ENCODE peak calls at places on chromosome X, in ten cellular contexts. One of them, this sample, is unnamed. For H3K36me3 and H3K27me3, the result is how much of the 10 kb centered on the place peaks cover.

GRCh38 chrX:28312259-28312658 is 275.0 kb upstream of the IL1RAPL1 start:
- DNase-seq in H7: no peak
- DNase-seq in H1: no peak
- DNase-seq in neural progenitor cell: no peak
- DNase-seq in GM06990: no peak
- DNase-seq in pancreas: no peak
- DNase-seq in heart left ventricle: no peak
- DNase-seq in keratinocyte: no peak
- DNase-seq in Peyer's patch: no peak
- DNase-seq in adipocyte: no peak
- DNase-seq in this sample: no peak

GRCh38 chrX:19814240-19814639 is 73.2 kb downstream of the SH3KBP1 start:
- DNase-seq in H7: peak
- DNase-seq in H1: peak
- DNase-seq in neural progenitor cell: no peak
- DNase-seq in GM06990: no peak
- DNase-seq in pancreas: no peak
- DNase-seq in heart left ventricle: no peak
- DNase-seq in keratinocyte: no peak
- DNase-seq in Peyer's patch: no peak
- DNase-seq in adipocyte: no peak
- DNase-seq in this sample: no peak

GRCh38 chrX:97389761-97390192 is 506.1 kb downstream of the RPA4 start:
- DNase-seq in H7: no peak
- DNase-seq in H1: no peak
- DNase-seq in neural progenitor cell: no peak
- DNase-seq in GM06990: no peak
- DNase-seq in pancreas: no peak
- DNase-seq in heart left ventricle: no peak
- DNase-seq in keratinocyte: no peak
- DNase-seq in Peyer's patch: no peak
- DNase-seq in adipocyte: peak
- DNase-seq in this sample: no peak

GRCh38 chrX:13380230-13380629 is 60.4 kb upstream of the ATXN3L start:
- DNase-seq in H7: no peak
- DNase-seq in H1: no peak
- DNase-seq in neural progenitor cell: no peak
- DNase-seq in GM06990: no peak
- DNase-seq in pancreas: no peak
- DNase-seq in heart left ventricle: no peak
- DNase-seq in keratinocyte: no peak
- DNase-seq in Peyer's patch: no peak
- DNase-seq in adipocyte: peak
- DNase-seq in this sample: no peak

GRCh38 chrX:68571292-68572256 is 72.7 kb downstream of the YIPF6 start:
- DNase-seq in H7: no peak
- DNase-seq in H1: no peak
- DNase-seq in neural progenitor cell: no peak
- DNase-seq in GM06990: peak
- DNase-seq in pancreas: no peak
- DNase-seq in heart left ventricle: no peak
- DNase-seq in keratinocyte: peak
- DNase-seq in Peyer's patch: no peak
- DNase-seq in adipocyte: peak
- DNase-seq in this sample: no peak

GRCh38 chrX:44480591-44480990 is 62.1 kb downstream of the FUNDC1 start:
- DNase-seq in H7: no peak
- DNase-seq in H1: no peak
- DNase-seq in neural progenitor cell: no peak
- DNase-seq in GM06990: no peak
- DNase-seq in pancreas: no peak
- DNase-seq in heart left ventricle: no peak
- DNase-seq in keratinocyte: no peak
- DNase-seq in Peyer's patch: no peak
- DNase-seq in adipocyte: no peak
- DNase-seq in this sample: no peak

GRCh38 chrX:40174594-40175415 is 77.0 kb upstream of the BCOR start:
- DNase-seq in H7: peak
- DNase-seq in H1: peak
- DNase-seq in neural progenitor cell: peak
- DNase-seq in GM06990: no peak
- DNase-seq in pancreas: no peak
- DNase-seq in heart left ventricle: peak
- DNase-seq in keratinocyte: no peak
- DNase-seq in Peyer's patch: no peak
- DNase-seq in adipocyte: peak
- DNase-seq in this sample: no peak

GRCh38 chrX:22689290-22689689 is 310.5 kb upstream of the DDX53 start:
- DNase-seq in H7: peak
- DNase-seq in H1: no peak
- DNase-seq in neural progenitor cell: no peak
- DNase-seq in GM06990: no peak
- DNase-seq in pancreas: no peak
- DNase-seq in heart left ventricle: no peak
- DNase-seq in keratinocyte: no peak
- DNase-seq in Peyer's patch: no peak
- DNase-seq in adipocyte: no peak
- DNase-seq in this sample: no peak

GRCh38 chrX:39149761-39150160 is 348.5 kb downstream of the MID1IP1 start:
- DNase-seq in H7: peak
- DNase-seq in H1: peak
- DNase-seq in neural progenitor cell: peak
- DNase-seq in GM06990: no peak
- DNase-seq in pancreas: peak
- DNase-seq in heart left ventricle: peak
- DNase-seq in keratinocyte: no peak
- DNase-seq in Peyer's patch: peak
- DNase-seq in adipocyte: peak
- DNase-seq in this sample: peak

GRCh38 chrX:54182864-54183613 is at the start of gene FAM120C:
- DNase-seq in H7: peak
- DNase-seq in H1: peak
- DNase-seq in neural progenitor cell: peak
- DNase-seq in GM06990: peak
- DNase-seq in pancreas: peak
- DNase-seq in heart left ventricle: peak
- DNase-seq in keratinocyte: no peak
- DNase-seq in Peyer's patch: peak
- DNase-seq in adipocyte: peak
- DNase-seq in this sample: peak

GRCh38 chrX:102745513-102746133 is 25.1 kb downstream of the GPRASP3 start:
- DNase-seq in H7: peak
- DNase-seq in H1: peak
- DNase-seq in neural progenitor cell: peak
- DNase-seq in GM06990: no peak
- DNase-seq in pancreas: no peak
- DNase-seq in heart left ventricle: no peak
- DNase-seq in keratinocyte: no peak
- DNase-seq in Peyer's patch: no peak
- DNase-seq in adipocyte: no peak
- DNase-seq in this sample: no peak

DNA sequence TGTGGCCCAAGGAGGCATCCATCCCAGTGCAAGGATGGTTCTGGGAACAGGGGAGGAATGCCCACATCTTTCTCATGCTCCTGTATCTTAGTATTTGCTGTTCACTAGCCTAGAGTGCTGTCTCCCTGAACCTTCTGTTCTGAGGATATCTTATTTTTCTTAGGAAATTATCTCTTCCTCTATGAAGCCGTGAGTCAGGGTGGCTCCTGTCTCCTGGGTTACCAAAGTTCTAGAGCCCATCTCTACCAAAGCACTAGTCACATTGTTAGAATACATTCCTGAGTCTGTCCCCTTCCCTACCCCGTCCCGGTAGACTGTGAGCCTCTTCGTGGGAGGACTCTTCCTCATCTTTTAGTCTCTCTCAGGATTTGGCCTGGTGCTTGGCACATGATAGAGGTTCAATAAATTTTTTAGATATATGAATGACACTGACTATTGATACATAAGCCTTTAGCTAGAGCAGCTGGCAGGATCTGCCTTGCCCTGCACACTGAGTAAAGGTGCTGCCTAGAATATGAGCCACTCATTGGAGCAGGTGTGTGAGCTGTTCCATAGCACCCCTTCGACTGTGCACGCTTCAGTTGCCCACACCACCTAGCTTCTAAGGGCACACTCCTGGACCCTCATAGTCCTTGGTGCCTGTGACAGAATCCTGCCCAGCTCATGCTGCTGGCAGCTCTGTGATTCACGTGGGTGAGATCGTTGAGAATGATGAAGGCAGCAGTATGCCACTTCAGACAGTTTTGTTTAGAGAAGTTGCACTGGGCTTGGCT is 13.3 kb downstream of the CXCR3 start:
- DNase-seq in H7: no peak
- DNase-seq in H1: no peak
- DNase-seq in neural progenitor cell: no peak
- DNase-seq in GM06990: no peak
- DNase-seq in pancreas: no peak
- DNase-seq in heart left ventricle: no peak
- DNase-seq in keratinocyte: no peak
- DNase-seq in Peyer's patch: no peak
- DNase-seq in adipocyte: no peak
- DNase-seq in this sample: no peak
- H3K36me3 ChIP-seq in H7: under half
- H3K36me3 ChIP-seq in H1: under half
- H3K36me3 ChIP-seq in neural progenitor cell: under half
- H3K36me3 ChIP-seq in GM06990: under half
- H3K36me3 ChIP-seq in pancreas: under half
- H3K36me3 ChIP-seq in heart left ventricle: under half
- H3K36me3 ChIP-seq in keratinocyte: under half
- H3K36me3 ChIP-seq in Peyer's patch: under half
- H3K36me3 ChIP-seq in adipocyte: half or more
- H3K36me3 ChIP-seq in this sample: half or more

DNA sequence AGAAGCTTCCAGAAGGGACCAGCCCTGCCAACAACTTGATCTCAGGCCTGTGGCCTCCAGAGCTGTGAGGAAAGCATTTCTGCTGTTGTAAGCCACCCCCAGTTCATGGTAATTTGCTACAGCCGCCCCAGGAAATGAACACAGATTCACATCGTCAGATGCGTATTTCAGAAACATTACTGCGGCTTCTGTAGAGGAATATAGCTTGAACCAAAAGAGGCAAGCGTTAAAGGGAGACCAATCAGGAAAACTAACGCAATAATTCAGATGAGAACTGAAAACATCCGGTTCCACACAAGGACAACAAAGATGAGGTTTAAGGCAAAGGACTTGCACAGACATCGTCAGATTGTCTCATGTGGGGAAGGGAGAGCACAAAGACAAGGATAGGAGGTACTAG is 128.4 kb upstream of the TBL1X start:
- DNase-seq in H7: no peak
- DNase-seq in H1: no peak
- DNase-seq in neural progenitor cell: no peak
- DNase-seq in GM06990: no peak
- DNase-seq in pancreas: no peak
- DNase-seq in heart left ventricle: no peak
- DNase-seq in keratinocyte: no peak
- DNase-seq in Peyer's patch: no peak
- DNase-seq in adipocyte: no peak
- DNase-seq in this sample: no peak
- H3K27me3 ChIP-seq in H7: under half
- H3K27me3 ChIP-seq in H1: under half
- H3K27me3 ChIP-seq in neural progenitor cell: under half
- H3K27me3 ChIP-seq in GM06990: under half
- H3K27me3 ChIP-seq in pancreas: under half
- H3K27me3 ChIP-seq in heart left ventricle: under half
- H3K27me3 ChIP-seq in keratinocyte: under half
- H3K27me3 ChIP-seq in Peyer's patch: under half
- H3K27me3 ChIP-seq in adipocyte: under half
- H3K27me3 ChIP-seq in this sample: under half

GRCh38 chrX:56787734-56788152 is 58.7 kb downstream of the NBDY start:
- DNase-seq in H7: no peak
- DNase-seq in H1: no peak
- DNase-seq in neural progenitor cell: peak
- DNase-seq in GM06990: no peak
- DNase-seq in pancreas: no peak
- DNase-seq in heart left ventricle: no peak
- DNase-seq in keratinocyte: no peak
- DNase-seq in Peyer's patch: no peak
- DNase-seq in adipocyte: no peak
- DNase-seq in this sample: no peak

GRCh38 chrX:56789518-56790070 is 60.6 kb downstream of the NBDY start:
- DNase-seq in H7: no peak
- DNase-seq in H1: no peak
- DNase-seq in neural progenitor cell: peak
- DNase-seq in GM06990: no peak
- DNase-seq in pancreas: no peak
- DNase-seq in heart left ventricle: no peak
- DNase-seq in keratinocyte: no peak
- DNase-seq in Peyer's patch: peak
- DNase-seq in adipocyte: no peak
- DNase-seq in this sample: no peak

GRCh38 chrX:56788229-56788628 is 59.2 kb downstream of the NBDY start:
- DNase-seq in H7: no peak
- DNase-seq in H1: no peak
- DNase-seq in neural progenitor cell: no peak
- DNase-seq in GM06990: no peak
- DNase-seq in pancreas: no peak
- DNase-seq in heart left ventricle: no peak
- DNase-seq in keratinocyte: no peak
- DNase-seq in Peyer's patch: peak
- DNase-seq in adipocyte: no peak
- DNase-seq in this sample: no peak

GRCh38 chrX:56786889-56787733 is 58.1 kb downstream of the NBDY start:
- DNase-seq in H7: no peak
- DNase-seq in H1: no peak
- DNase-seq in neural progenitor cell: no peak
- DNase-seq in GM06990: no peak
- DNase-seq in pancreas: no peak
- DNase-seq in heart left ventricle: no peak
- DNase-seq in keratinocyte: no peak
- DNase-seq in Peyer's patch: peak
- DNase-seq in adipocyte: no peak
- DNase-seq in this sample: no peak

DNA sequence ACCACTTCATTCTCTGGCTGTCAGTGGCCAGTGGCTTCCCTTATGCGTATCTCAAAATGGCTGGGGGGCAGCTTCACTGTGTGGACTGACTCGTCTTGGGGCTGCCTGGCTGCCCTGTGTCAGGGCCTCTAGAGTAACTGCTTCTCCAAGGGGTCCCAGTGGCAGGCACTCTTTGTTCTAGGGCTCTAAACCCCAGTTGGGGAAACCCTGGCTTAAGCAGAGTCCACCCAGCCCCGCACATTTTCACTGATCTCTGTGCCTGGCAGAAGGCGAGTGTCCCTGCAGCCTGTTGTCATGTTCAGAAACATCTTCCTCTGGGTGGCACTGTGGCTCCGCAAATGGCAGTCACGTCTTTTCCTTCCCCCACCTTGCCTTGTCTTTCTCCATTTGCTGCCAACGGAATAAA is 59.7 kb downstream of the NBDY start:
- DNase-seq in H7: no peak
- DNase-seq in H1: no peak
- DNase-seq in neural progenitor cell: no peak
- DNase-seq in GM06990: no peak
- DNase-seq in pancreas: no peak
- DNase-seq in heart left ventricle: no peak
- DNase-seq in keratinocyte: no peak
- DNase-seq in Peyer's patch: peak
- DNase-seq in adipocyte: no peak
- DNase-seq in this sample: no peak
- H3K4me3 ChIP-seq in H7: no peak
- H3K4me3 ChIP-seq in H1: no peak
- H3K4me3 ChIP-seq in neural progenitor cell: no peak
- H3K4me3 ChIP-seq in GM06990: no peak
- H3K4me3 ChIP-seq in pancreas: no peak
- H3K4me3 ChIP-seq in heart left ventricle: no peak
- H3K4me3 ChIP-seq in keratinocyte: no peak
- H3K4me3 ChIP-seq in Peyer's patch: peak
- H3K4me3 ChIP-seq in adipocyte: peak
- H3K4me3 ChIP-seq in this sample: no peak

GRCh38 chrX:129791961-129792570 is 12.3 kb downstream of the SASH3 start:
- DNase-seq in H7: no peak
- DNase-seq in H1: no peak
- DNase-seq in neural progenitor cell: no peak
- DNase-seq in GM06990: no peak
- DNase-seq in pancreas: no peak
- DNase-seq in heart left ventricle: no peak
- DNase-seq in keratinocyte: no peak
- DNase-seq in Peyer's patch: no peak
- DNase-seq in adipocyte: no peak
- DNase-seq in this sample: no peak
- H3K36me3 ChIP-seq in H7: under half
- H3K36me3 ChIP-seq in H1: under half
- H3K36me3 ChIP-seq in neural progenitor cell: under half
- H3K36me3 ChIP-seq in GM06990: half or more
- H3K36me3 ChIP-seq in pancreas: under half
- H3K36me3 ChIP-seq in heart left ventricle: under half
- H3K36me3 ChIP-seq in keratinocyte: under half
- H3K36me3 ChIP-seq in Peyer's patch: under half
- H3K36me3 ChIP-seq in adipocyte: under half
- H3K36me3 ChIP-seq in this sample: under half